ENCODE peak calls at places on chromosomes 16 and 17, in four cellular contexts. P, K, R and O are unnamed samples.

GRCh38 chr16:81189100-81189664 is 49.3 kb upstream of the BCO1 start:
- DNase-seq in P (no peak), K (no peak), R (no peak), O (no peak)

GRCh38 chr17:7579001-7579838 is at the start of gene CD68:
- DNase-seq in P (peak), K (no peak), R (peak), O (peak)

GRCh38 chr17:65228734-65229390 is 91.7 kb downstream of the RGS9 start:
- DNase-seq in P (no peak), K (no peak), R (no peak), O (peak)

GRCh38 chr17:12620200-12620720 is 45.4 kb upstream of the MYOCD start:
- DNase-seq in P (peak), K (peak), R (no peak), O (no peak)

GRCh38 chr16:21590287-21590686 is 9.1 kb upstream of the METTL9 start:
- DNase-seq in P (no peak), K (no peak), R (no peak), O (no peak)

GRCh38 chr16:62256406-62256805 is 220.2 kb upstream of the CDH8 start:
- DNase-seq in P (peak), K (no peak), R (no peak), O (no peak)

GRCh38 chr16:66369055-66369592 is 2.6 kb downstream of the CDH5 start:
- DNase-seq in P (no peak), K (no peak), R (no peak), O (no peak)

GRCh38 chr16:17101646-17102045 is 369.1 kb downstream of the XYLT1 start:
- DNase-seq in P (peak), K (no peak), R (no peak), O (no peak)

GRCh38 chr17:40303706-40304450 is 5.1 kb upstream of the RARA start:
- DNase-seq in P (no peak), K (no peak), R (no peak), O (no peak)

GRCh38 chr17:35448214-35448898 is at the start of gene SLFN13:
- DNase-seq in P (peak), K (no peak), R (peak), O (no peak)

GRCh38 chr17:37650419-37651003 is 7.3 kb upstream of the DDX52 start:
- DNase-seq in P (peak), K (no peak), R (no peak), O (peak)

GRCh38 chr16:15435216-15435864 is 952 bp downstream of the BMERB1 start:
- DNase-seq in P (no peak), K (no peak), R (no peak), O (no peak)

GRCh38 chr17:64638552-64639198 is 23.4 kb downstream of the SMURF2 start:
- DNase-seq in P (no peak), K (no peak), R (no peak), O (no peak)

GRCh38 chr17:3667366-3668278 is 756 bp downstream of the TAX1BP3 start:
- DNase-seq in P (peak), K (no peak), R (no peak), O (peak)

GRCh38 chr16:11604783-11605563 is 18.3 kb upstream of the LITAF start:
- DNase-seq in P (no peak), K (no peak), R (no peak), O (no peak)

GRCh38 chr17:40646791-40647548 is 648 bp downstream of the SMARCE1 start:
- DNase-seq in P (no peak), K (no peak), R (peak), O (no peak)

GRCh38 chr17:68011199-68011665 is 15.0 kb upstream of the C17orf58 start:
- DNase-seq in P (peak), K (peak), R (peak), O (no peak)